ENCODE peak calls at places on chromosomes 13 and 19, in four cellular contexts. Q, Y, N and S are unnamed samples.

GRCh38 chr19:56972291-56972914 is 131.9 kb upstream of the PEG3 start:
- DNase-seq in Q (no peak), Y (no peak), N (no peak), S (no peak)

GRCh38 chr19:10805758-10806247 is 30.2 kb downstream of the TMED1 start:
- DNase-seq in Q (no peak), Y (no peak), N (no peak), S (no peak)

GRCh38 chr19:49851456-49852259 is 699 bp downstream of the PTOV1 start:
- DNase-seq in Q (peak; percentile 55), Y (no peak), N (no peak), S (no peak)

GRCh38 chr19:42113641-42114348 is 18.5 kb downstream of the POU2F2 start:
- DNase-seq in Q (no peak), Y (no peak), N (peak; percentile 99), S (no peak)

GRCh38 chr19:43780706-43781525 is at the start of gene KCNN4:
- DNase-seq in Q (peak; percentile 54), Y (no peak), N (peak; percentile 67), S (no peak)

GRCh38 chr13:42524487-42525034 is 49.4 kb upstream of the TNFSF11 start:
- DNase-seq in Q (no peak), Y (no peak), N (no peak), S (no peak)

GRCh38 chr19:45191324-45191845 is 12.8 kb downstream of the BLOC1S3 start:
- DNase-seq in Q (no peak), Y (no peak), N (no peak), S (no peak)

GRCh38 chr13:107023335-107023734 is 455.4 kb upstream of the ARGLU1 start:
- DNase-seq in Q (no peak), Y (no peak), N (no peak), S (no peak)

GRCh38 chr13:37313383-37313782 is 207.9 kb upstream of the CSNK1A1L start:
- DNase-seq in Q (no peak), Y (no peak), N (peak; percentile 92), S (no peak)

GRCh38 chr13:28566891-28567290 is 72.0 kb upstream of the FLT1 start:
- DNase-seq in Q (no peak), Y (no peak), N (no peak), S (no peak)

GRCh38 chr19:11538232-11539036 is at the start of gene CNN1:
- DNase-seq in Q (peak; percentile 68), Y (peak; percentile 68), N (peak; percentile 90), S (no peak)

GRCh38 chr19:36110487-36111199 is at the start of gene OVOL3:
- DNase-seq in Q (no peak), Y (no peak), N (no peak), S (no peak)

GRCh38 chr19:46021531-46022041 is 1.3 kb downstream of the PGLYRP1 start:
- DNase-seq in Q (peak; percentile 35), Y (no peak), N (no peak), S (no peak)

GRCh38 chr13:100297413-100297812 is 208.5 kb downstream of the PCCA start:
- DNase-seq in Q (no peak), Y (no peak), N (no peak), S (no peak)

GRCh38 chr13:113756441-113757097 is 2.5 kb upstream of the TMEM255B start:
- DNase-seq in Q (no peak), Y (no peak), N (peak; percentile 12), S (no peak)

GRCh38 chr19:49080392-49080791 is 4.9 kb upstream of the SNRNP70 start:
- DNase-seq in Q (no peak), Y (no peak), N (no peak), S (no peak)

GRCh38 chr19:4807188-4807587 is 15.7 kb downstream of the FEM1A start:
- DNase-seq in Q (peak; percentile 79), Y (peak; percentile 50), N (no peak), S (no peak)

GRCh38 chr19:29745253-29745652 is 30.2 kb upstream of the C19orf12 start:
- DNase-seq in Q (no peak), Y (no peak), N (no peak), S (no peak)

GRCh38 chr19:1027020-1027952 is 878 bp downstream of the CNN2 start:
- DNase-seq in Q (no peak), Y (no peak), N (no peak), S (no peak)

GRCh38 chr13:77833331-77833863 is 85.2 kb downstream of the EDNRB start:
- DNase-seq in Q (no peak), Y (no peak), N (peak; percentile 88), S (no peak)

GRCh38 chr13:113411216-113412023 is 41.9 kb downstream of the ADPRHL1 start:
- DNase-seq in Q (no peak), Y (peak; percentile 71), N (peak; percentile 99), S (no peak)

DNA sequence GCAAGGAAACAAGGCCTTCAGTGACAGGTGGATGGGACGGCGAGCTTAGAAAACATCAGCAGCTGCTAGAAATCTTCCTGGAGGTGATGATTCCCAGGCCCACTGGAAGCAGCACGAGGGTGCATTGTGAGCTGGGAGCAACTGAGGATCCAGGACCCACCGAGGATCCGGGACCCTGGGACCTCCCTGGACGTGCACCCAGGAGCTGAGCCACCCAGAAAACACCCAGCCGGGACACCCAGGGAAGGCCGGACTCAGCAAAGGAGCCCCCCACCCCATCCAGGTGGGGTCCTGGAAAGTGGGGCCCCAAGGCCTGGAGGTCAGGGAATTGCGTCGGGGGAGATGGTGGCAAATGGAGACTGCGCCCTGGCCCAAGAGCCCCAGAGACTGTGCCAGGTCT is 22.3 kb upstream of the SPACA7 start:
- DNase-seq in Q (no peak), Y (no peak), N (no peak), S (no peak)
- H3K27ac ChIP-seq in Q (no peak overlapping the region), Y (no peak overlapping the region), N (no peak overlapping the region), S (no peak overlapping the region)

GRCh38 chr13:72804301-72804700 is 22.4 kb downstream of the PIBF1 start:
- DNase-seq in Q (no peak), Y (no peak), N (no peak), S (no peak)

GRCh38 chr13:72805663-72806341 is 23.9 kb downstream of the PIBF1 start:
- DNase-seq in Q (no peak), Y (no peak), N (no peak), S (no peak)

GRCh38 chr13:72808917-72809500 is 27.1 kb downstream of the PIBF1 start:
- DNase-seq in Q (no peak), Y (no peak), N (peak; percentile 6), S (no peak)
- TF ChIP-seq CTCF in Q (peak; percentile 50), Y (peak; percentile 58), N (peak; percentile 44), S (peak; percentile 76)

GRCh38 chr19:55117063-55117635 is 288 bp downstream of the PPP1R12C start:
- DNase-seq in Q (no peak), Y (no peak), N (no peak), S (no peak)

GRCh38 chr19:55119053-55119452 is 1.6 kb upstream of the PPP1R12C start:
- DNase-seq in Q (no peak), Y (no peak), N (no peak), S (no peak)

GRCh38 chr19:55118401-55118991 is 1.1 kb upstream of the PPP1R12C start:
- DNase-seq in Q (peak; percentile 76), Y (peak; percentile 71), N (no peak), S (peak; percentile 81)

GRCh38 chr19:55116232-55117062 is 990 bp downstream of the PPP1R12C start:
- DNase-seq in Q (peak; percentile 81), Y (peak; percentile 77), N (peak; percentile 66), S (peak; percentile 87)

DNA sequence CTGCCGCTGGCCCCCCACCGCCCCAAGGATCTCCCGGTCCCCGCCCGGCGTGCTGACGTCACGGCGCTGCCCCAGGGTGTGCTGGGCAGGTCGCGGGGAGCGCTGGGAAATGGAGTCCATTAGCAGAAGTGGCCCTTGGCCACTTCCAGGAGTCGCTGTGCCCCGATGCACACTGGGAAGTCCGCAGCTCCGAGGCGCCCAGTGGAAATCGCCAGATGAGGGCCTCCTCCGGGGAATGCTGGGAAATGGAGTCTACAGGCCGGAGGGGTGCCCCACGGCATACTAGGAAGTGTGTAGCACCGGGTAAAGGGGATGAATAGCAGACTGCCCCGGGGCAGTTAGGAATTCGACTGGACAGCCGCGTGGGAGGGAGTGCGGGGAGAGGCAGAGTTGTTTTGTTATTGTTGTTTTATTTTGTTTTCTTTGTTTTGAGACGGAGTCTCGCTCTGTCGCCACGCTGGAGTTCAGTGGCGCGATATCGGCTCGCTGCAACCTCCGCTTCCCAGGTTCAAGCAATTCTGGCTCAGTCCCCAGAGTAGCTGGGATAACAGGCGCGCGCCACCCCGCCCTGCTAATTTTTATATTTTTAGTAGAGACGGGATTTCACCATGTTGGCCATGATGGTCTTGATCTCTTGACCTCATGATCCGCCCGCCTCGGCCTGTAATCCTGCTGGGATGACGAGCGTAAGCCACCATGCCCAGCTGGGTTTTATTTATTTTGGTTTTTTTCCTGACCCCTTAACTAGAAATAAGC is at the start of gene PPP1R12C:
- DNase-seq in Q (peak; percentile 100), Y (peak; percentile 99), N (peak; percentile 99), S (peak; percentile 99)
- H3K27ac ChIP-seq in Q (peak within 1 kb of the TSS; percentile 76), Y (peak within 1 kb of the TSS; percentile 97), N (peak within 1 kb of the TSS; percentile 77), S (peak within 1 kb of the TSS; percentile 79)

GRCh38 chr13:51282322-51282721 is 57.2 kb upstream of the SERPINE3 start:
- DNase-seq in Q (no peak), Y (no peak), N (no peak), S (no peak)
- TF ChIP-seq CTCF in Q (no peak), Y (no peak), N (no peak), S (no peak)

GRCh38 chr13:46603165-46603603 is 50.2 kb downstream of the LRCH1 start:
- DNase-seq in Q (no peak), Y (no peak), N (no peak), S (no peak)
- H3K27ac ChIP-seq in Q (no peak overlapping the region), Y (peak overlapping the region; percentile 56), N (no peak overlapping the region), S (no peak overlapping the region)